ENCODE peak calls at places on chromosome X, in nine cellular contexts. One of them, this sample, is unnamed.

GRCh38 chrX:40130207-40130606 is 32.4 kb upstream of the BCOR start:
- DNase-seq in colonic mucosa: no peak
- DNase-seq in CD4-positive, CD25-positive, alpha-beta regulatory T cell: no peak
- DNase-seq in A549: peak
- DNase-seq in CD8-positive, alpha-beta memory T cell: no peak
- DNase-seq in CD4-positive, alpha-beta memory T cell: no peak
- DNase-seq in lower lobe of right lung: no peak
- DNase-seq in spleen: no peak
- DNase-seq in stomach: no peak
- DNase-seq in this sample: no peak

GRCh38 chrX:131609480-131609879 is 65.6 kb downstream of the OR13H1 start:
- DNase-seq in colonic mucosa: no peak
- DNase-seq in CD4-positive, CD25-positive, alpha-beta regulatory T cell: no peak
- DNase-seq in A549: no peak
- DNase-seq in CD8-positive, alpha-beta memory T cell: no peak
- DNase-seq in CD4-positive, alpha-beta memory T cell: no peak
- DNase-seq in lower lobe of right lung: no peak
- DNase-seq in spleen: no peak
- DNase-seq in stomach: no peak
- DNase-seq in this sample: no peak

GRCh38 chrX:153763989-153764755 is at the start of gene PLXNB3:
- DNase-seq in colonic mucosa: peak
- DNase-seq in CD4-positive, CD25-positive, alpha-beta regulatory T cell: peak
- DNase-seq in A549: peak
- DNase-seq in CD8-positive, alpha-beta memory T cell: peak
- DNase-seq in CD4-positive, alpha-beta memory T cell: peak
- DNase-seq in lower lobe of right lung: peak
- DNase-seq in spleen: peak
- DNase-seq in stomach: peak
- DNase-seq in this sample: no peak

GRCh38 chrX:135516376-135516775 is 4.1 kb upstream of the INTS6L start:
- DNase-seq in colonic mucosa: no peak
- DNase-seq in CD4-positive, CD25-positive, alpha-beta regulatory T cell: no peak
- DNase-seq in A549: peak
- DNase-seq in CD8-positive, alpha-beta memory T cell: no peak
- DNase-seq in CD4-positive, alpha-beta memory T cell: no peak
- DNase-seq in lower lobe of right lung: no peak
- DNase-seq in spleen: no peak
- DNase-seq in stomach: no peak
- DNase-seq in this sample: no peak

GRCh38 chrX:9464435-9465371 is at the start of gene TBL1X:
- DNase-seq in colonic mucosa: peak
- DNase-seq in CD4-positive, CD25-positive, alpha-beta regulatory T cell: peak
- DNase-seq in A549: peak
- DNase-seq in CD8-positive, alpha-beta memory T cell: peak
- DNase-seq in CD4-positive, alpha-beta memory T cell: peak
- DNase-seq in lower lobe of right lung: peak
- DNase-seq in spleen: peak
- DNase-seq in stomach: peak
- DNase-seq in this sample: no peak

GRCh38 chrX:10619311-10620015 is 922 bp downstream of the MID1 start:
- DNase-seq in colonic mucosa: peak
- DNase-seq in CD4-positive, CD25-positive, alpha-beta regulatory T cell: no peak
- DNase-seq in A549: no peak
- DNase-seq in CD8-positive, alpha-beta memory T cell: no peak
- DNase-seq in CD4-positive, alpha-beta memory T cell: no peak
- DNase-seq in lower lobe of right lung: no peak
- DNase-seq in spleen: no peak
- DNase-seq in stomach: no peak
- DNase-seq in this sample: no peak

GRCh38 chrX:139739138-139739537 is 31.2 kb upstream of the MCF2 start:
- DNase-seq in colonic mucosa: no peak
- DNase-seq in CD4-positive, CD25-positive, alpha-beta regulatory T cell: no peak
- DNase-seq in A549: no peak
- DNase-seq in CD8-positive, alpha-beta memory T cell: no peak
- DNase-seq in CD4-positive, alpha-beta memory T cell: no peak
- DNase-seq in lower lobe of right lung: no peak
- DNase-seq in spleen: no peak
- DNase-seq in stomach: no peak
- DNase-seq in this sample: no peak

GRCh38 chrX:45584717-45585116 is 384.0 kb upstream of the DIPK2B start:
- DNase-seq in colonic mucosa: no peak
- DNase-seq in CD4-positive, CD25-positive, alpha-beta regulatory T cell: no peak
- DNase-seq in A549: no peak
- DNase-seq in CD8-positive, alpha-beta memory T cell: no peak
- DNase-seq in CD4-positive, alpha-beta memory T cell: no peak
- DNase-seq in lower lobe of right lung: no peak
- DNase-seq in spleen: no peak
- DNase-seq in stomach: no peak
- DNase-seq in this sample: no peak

GRCh38 chrX:6813836-6814370 is 279.0 kb upstream of the VCX3A start:
- DNase-seq in colonic mucosa: no peak
- DNase-seq in CD4-positive, CD25-positive, alpha-beta regulatory T cell: no peak
- DNase-seq in A549: no peak
- DNase-seq in CD8-positive, alpha-beta memory T cell: no peak
- DNase-seq in CD4-positive, alpha-beta memory T cell: no peak
- DNase-seq in lower lobe of right lung: no peak
- DNase-seq in spleen: no peak
- DNase-seq in stomach: no peak
- DNase-seq in this sample: no peak

GRCh38 chrX:84363674-84364073 is 138.6 kb downstream of the HDX start:
- DNase-seq in colonic mucosa: no peak
- DNase-seq in CD4-positive, CD25-positive, alpha-beta regulatory T cell: no peak
- DNase-seq in A549: no peak
- DNase-seq in CD8-positive, alpha-beta memory T cell: no peak
- DNase-seq in CD4-positive, alpha-beta memory T cell: no peak
- DNase-seq in lower lobe of right lung: no peak
- DNase-seq in spleen: no peak
- DNase-seq in stomach: no peak
- DNase-seq in this sample: no peak

GRCh38 chrX:53476371-53476770 is 42.2 kb upstream of the HSD17B10 start:
- DNase-seq in colonic mucosa: no peak
- DNase-seq in CD4-positive, CD25-positive, alpha-beta regulatory T cell: no peak
- DNase-seq in A549: peak
- DNase-seq in CD8-positive, alpha-beta memory T cell: no peak
- DNase-seq in CD4-positive, alpha-beta memory T cell: no peak
- DNase-seq in lower lobe of right lung: no peak
- DNase-seq in spleen: no peak
- DNase-seq in stomach: no peak
- DNase-seq in this sample: no peak

GRCh38 chrX:11287505-11287904 is 5.7 kb upstream of the AMELX start:
- DNase-seq in colonic mucosa: no peak
- DNase-seq in CD4-positive, CD25-positive, alpha-beta regulatory T cell: no peak
- DNase-seq in A549: no peak
- DNase-seq in CD8-positive, alpha-beta memory T cell: no peak
- DNase-seq in CD4-positive, alpha-beta memory T cell: no peak
- DNase-seq in lower lobe of right lung: no peak
- DNase-seq in spleen: no peak
- DNase-seq in stomach: no peak
- DNase-seq in this sample: no peak

DNA sequence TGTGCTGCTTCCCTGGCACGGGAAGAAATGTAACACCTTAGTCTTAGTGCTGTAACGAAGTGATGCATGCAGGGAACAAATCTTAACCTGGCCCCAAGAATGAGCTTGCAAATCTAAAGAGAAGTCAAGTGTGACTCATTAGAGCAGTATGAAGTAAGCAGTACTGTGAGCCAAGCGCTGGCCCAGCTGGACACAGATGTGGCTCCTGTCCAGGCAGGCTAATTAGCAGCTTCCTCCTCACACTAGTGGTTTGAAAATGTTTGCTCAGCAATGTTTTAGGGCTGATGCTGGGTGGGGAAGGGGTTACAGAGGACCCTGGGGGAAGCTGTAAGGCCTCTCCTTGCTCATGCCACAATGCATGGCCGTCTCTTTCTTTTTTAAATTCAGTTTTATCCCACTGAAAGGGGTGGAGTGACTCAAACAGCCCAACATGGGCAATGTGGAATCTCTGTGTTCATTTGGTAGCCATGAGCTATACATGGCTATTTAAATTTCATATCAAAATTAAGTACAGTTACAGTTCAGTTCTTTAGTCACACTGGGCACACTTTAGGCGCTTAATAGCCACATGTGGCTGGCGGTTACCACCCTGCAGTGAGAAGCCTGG is 48.9 kb downstream of the MAP7D2 start:
- DNase-seq in colonic mucosa: peak
- DNase-seq in CD4-positive, CD25-positive, alpha-beta regulatory T cell: no peak
- DNase-seq in A549: peak
- DNase-seq in CD8-positive, alpha-beta memory T cell: no peak
- DNase-seq in CD4-positive, alpha-beta memory T cell: no peak
- DNase-seq in lower lobe of right lung: peak
- DNase-seq in spleen: no peak
- DNase-seq in stomach: peak
- DNase-seq in this sample: no peak
- H3K27ac ChIP-seq in colonic mucosa: no peak
- H3K27ac ChIP-seq in CD4-positive, CD25-positive, alpha-beta regulatory T cell: no peak
- H3K27ac ChIP-seq in A549: peak
- H3K27ac ChIP-seq in CD8-positive, alpha-beta memory T cell: no peak
- H3K27ac ChIP-seq in CD4-positive, alpha-beta memory T cell: no peak
- H3K27ac ChIP-seq in lower lobe of right lung: no peak
- H3K27ac ChIP-seq in spleen: no peak
- H3K27ac ChIP-seq in stomach: no peak
- H3K27ac ChIP-seq in this sample: no peak

GRCh38 chrX:17831255-17831654 is 29.8 kb downstream of the RAI2 start:
- DNase-seq in colonic mucosa: no peak
- DNase-seq in CD4-positive, CD25-positive, alpha-beta regulatory T cell: no peak
- DNase-seq in A549: no peak
- DNase-seq in CD8-positive, alpha-beta memory T cell: no peak
- DNase-seq in CD4-positive, alpha-beta memory T cell: no peak
- DNase-seq in lower lobe of right lung: no peak
- DNase-seq in spleen: no peak
- DNase-seq in stomach: no peak
- DNase-seq in this sample: no peak

GRCh38 chrX:17829526-17829925 is 31.6 kb downstream of the RAI2 start:
- DNase-seq in colonic mucosa: no peak
- DNase-seq in CD4-positive, CD25-positive, alpha-beta regulatory T cell: no peak
- DNase-seq in A549: no peak
- DNase-seq in CD8-positive, alpha-beta memory T cell: no peak
- DNase-seq in CD4-positive, alpha-beta memory T cell: no peak
- DNase-seq in lower lobe of right lung: no peak
- DNase-seq in spleen: no peak
- DNase-seq in stomach: no peak
- DNase-seq in this sample: no peak

GRCh38 chrX:17826609-17827496 is 34.2 kb downstream of the RAI2 start:
- DNase-seq in colonic mucosa: peak
- DNase-seq in CD4-positive, CD25-positive, alpha-beta regulatory T cell: no peak
- DNase-seq in A549: no peak
- DNase-seq in CD8-positive, alpha-beta memory T cell: no peak
- DNase-seq in CD4-positive, alpha-beta memory T cell: no peak
- DNase-seq in lower lobe of right lung: no peak
- DNase-seq in spleen: no peak
- DNase-seq in stomach: no peak
- DNase-seq in this sample: no peak

GRCh38 chrX:17828156-17828555 is 32.9 kb downstream of the RAI2 start:
- DNase-seq in colonic mucosa: no peak
- DNase-seq in CD4-positive, CD25-positive, alpha-beta regulatory T cell: no peak
- DNase-seq in A549: no peak
- DNase-seq in CD8-positive, alpha-beta memory T cell: no peak
- DNase-seq in CD4-positive, alpha-beta memory T cell: no peak
- DNase-seq in lower lobe of right lung: no peak
- DNase-seq in spleen: no peak
- DNase-seq in stomach: no peak
- DNase-seq in this sample: no peak

GRCh38 chrX:17830211-17830610 is 30.9 kb downstream of the RAI2 start:
- DNase-seq in colonic mucosa: no peak
- DNase-seq in CD4-positive, CD25-positive, alpha-beta regulatory T cell: no peak
- DNase-seq in A549: no peak
- DNase-seq in CD8-positive, alpha-beta memory T cell: no peak
- DNase-seq in CD4-positive, alpha-beta memory T cell: no peak
- DNase-seq in lower lobe of right lung: no peak
- DNase-seq in spleen: no peak
- DNase-seq in stomach: no peak
- DNase-seq in this sample: no peak
- H3K27ac ChIP-seq in colonic mucosa: no peak
- H3K27ac ChIP-seq in CD4-positive, CD25-positive, alpha-beta regulatory T cell: no peak
- H3K27ac ChIP-seq in A549: no peak
- H3K27ac ChIP-seq in CD8-positive, alpha-beta memory T cell: no peak
- H3K27ac ChIP-seq in CD4-positive, alpha-beta memory T cell: no peak
- H3K27ac ChIP-seq in lower lobe of right lung: no peak
- H3K27ac ChIP-seq in spleen: no peak
- H3K27ac ChIP-seq in stomach: peak
- H3K27ac ChIP-seq in this sample: peak

GRCh38 chrX:48749182-48749581 is 12.4 kb upstream of the GLOD5 start:
- DNase-seq in colonic mucosa: no peak
- DNase-seq in CD4-positive, CD25-positive, alpha-beta regulatory T cell: no peak
- DNase-seq in A549: no peak
- DNase-seq in CD8-positive, alpha-beta memory T cell: no peak
- DNase-seq in CD4-positive, alpha-beta memory T cell: no peak
- DNase-seq in lower lobe of right lung: no peak
- DNase-seq in spleen: no peak
- DNase-seq in stomach: no peak
- DNase-seq in this sample: no peak

GRCh38 chrX:48754124-48754667 is 7.4 kb upstream of the GLOD5 start:
- DNase-seq in colonic mucosa: no peak
- DNase-seq in CD4-positive, CD25-positive, alpha-beta regulatory T cell: no peak
- DNase-seq in A549: peak
- DNase-seq in CD8-positive, alpha-beta memory T cell: no peak
- DNase-seq in CD4-positive, alpha-beta memory T cell: no peak
- DNase-seq in lower lobe of right lung: no peak
- DNase-seq in spleen: no peak
- DNase-seq in stomach: no peak
- DNase-seq in this sample: no peak

GRCh38 chrX:48753708-48754107 is 7.8 kb upstream of the GLOD5 start:
- DNase-seq in colonic mucosa: no peak
- DNase-seq in CD4-positive, CD25-positive, alpha-beta regulatory T cell: no peak
- DNase-seq in A549: no peak
- DNase-seq in CD8-positive, alpha-beta memory T cell: no peak
- DNase-seq in CD4-positive, alpha-beta memory T cell: no peak
- DNase-seq in lower lobe of right lung: no peak
- DNase-seq in spleen: no peak
- DNase-seq in stomach: no peak
- DNase-seq in this sample: no peak

GRCh38 chrX:48751343-48751742 is 10.2 kb upstream of the GLOD5 start:
- DNase-seq in colonic mucosa: no peak
- DNase-seq in CD4-positive, CD25-positive, alpha-beta regulatory T cell: no peak
- DNase-seq in A549: no peak
- DNase-seq in CD8-positive, alpha-beta memory T cell: no peak
- DNase-seq in CD4-positive, alpha-beta memory T cell: no peak
- DNase-seq in lower lobe of right lung: no peak
- DNase-seq in spleen: no peak
- DNase-seq in stomach: no peak
- DNase-seq in this sample: no peak

GRCh38 chrX:48752498-48752897 is 9.0 kb upstream of the GLOD5 start:
- DNase-seq in colonic mucosa: no peak
- DNase-seq in CD4-positive, CD25-positive, alpha-beta regulatory T cell: no peak
- DNase-seq in A549: no peak
- DNase-seq in CD8-positive, alpha-beta memory T cell: no peak
- DNase-seq in CD4-positive, alpha-beta memory T cell: no peak
- DNase-seq in lower lobe of right lung: no peak
- DNase-seq in spleen: no peak
- DNase-seq in stomach: no peak
- DNase-seq in this sample: no peak
- H3K27ac ChIP-seq in colonic mucosa: no peak
- H3K27ac ChIP-seq in CD4-positive, CD25-positive, alpha-beta regulatory T cell: no peak
- H3K27ac ChIP-seq in A549: no peak
- H3K27ac ChIP-seq in CD8-positive, alpha-beta memory T cell: no peak
- H3K27ac ChIP-seq in CD4-positive, alpha-beta memory T cell: no peak
- H3K27ac ChIP-seq in lower lobe of right lung: no peak
- H3K27ac ChIP-seq in spleen: no peak
- H3K27ac ChIP-seq in stomach: no peak
- H3K27ac ChIP-seq in this sample: no peak

GRCh38 chrX:119942173-119942819 is 1.3 kb downstream of the NKAP start:
- DNase-seq in colonic mucosa: no peak
- DNase-seq in CD4-positive, CD25-positive, alpha-beta regulatory T cell: no peak
- DNase-seq in A549: no peak
- DNase-seq in CD8-positive, alpha-beta memory T cell: no peak
- DNase-seq in CD4-positive, alpha-beta memory T cell: no peak
- DNase-seq in lower lobe of right lung: no peak
- DNase-seq in spleen: no peak
- DNase-seq in stomach: no peak
- DNase-seq in this sample: no peak
- H3K27ac ChIP-seq in colonic mucosa: peak
- H3K27ac ChIP-seq in CD4-positive, CD25-positive, alpha-beta regulatory T cell: peak
- H3K27ac ChIP-seq in A549: peak
- H3K27ac ChIP-seq in CD8-positive, alpha-beta memory T cell: peak
- H3K27ac ChIP-seq in CD4-positive, alpha-beta memory T cell: peak
- H3K27ac ChIP-seq in lower lobe of right lung: peak
- H3K27ac ChIP-seq in spleen: peak
- H3K27ac ChIP-seq in stomach: peak
- H3K27ac ChIP-seq in this sample: no peak